ENCODE peak calls at places on chromosomes 3 and 15, in four cellular contexts. One of them, this sample, is unnamed.

GRCh38 chr3:44892689-44893088 is 18.3 kb downstream of the TGM4 start:
- DNase-seq in IMR-90: peak
- DNase-seq in GM12878: no peak
- DNase-seq in K562: no peak
- DNase-seq in this sample: no peak

GRCh38 chr3:77254967-77255831 is 215.3 kb downstream of the ROBO2 start:
- DNase-seq in GM12878: no peak
- DNase-seq in IMR-90: peak
- DNase-seq in K562: peak
- DNase-seq in this sample: peak

GRCh38 chr3:155496206-155496605 is 202.7 kb upstream of the STRIT1 start:
- DNase-seq in K562: no peak
- DNase-seq in IMR-90: no peak
- DNase-seq in GM12878: no peak
- DNase-seq in this sample: no peak

GRCh38 chr3:157204431-157204830 is 44.5 kb upstream of the CCNL1 start:
- DNase-seq in IMR-90: peak
- DNase-seq in K562: peak
- DNase-seq in GM12878: no peak
- DNase-seq in this sample: no peak

GRCh38 chr3:47907784-47908183 is 104.8 kb downstream of the DHX30 start:
- DNase-seq in K562: no peak
- DNase-seq in IMR-90: no peak
- DNase-seq in GM12878: no peak
- DNase-seq in this sample: no peak

GRCh38 chr3:128800241-128801187 is 74.5 kb downstream of the RAB7A start:
- DNase-seq in K562: no peak
- DNase-seq in GM12878: no peak
- DNase-seq in IMR-90: no peak
- DNase-seq in this sample: no peak

GRCh38 chr3:116378077-116378476 is 67.2 kb downstream of the LSAMP start:
- DNase-seq in GM12878: no peak
- DNase-seq in IMR-90: no peak
- DNase-seq in K562: no peak
- DNase-seq in this sample: no peak

GRCh38 chr3:69715204-69715603 is 24.1 kb upstream of the MITF start:
- DNase-seq in K562: no peak
- DNase-seq in IMR-90: no peak
- DNase-seq in GM12878: no peak
- DNase-seq in this sample: no peak

GRCh38 chr3:164007764-164008163 is 1070.5 kb downstream of the SI start:
- DNase-seq in IMR-90: no peak
- DNase-seq in GM12878: no peak
- DNase-seq in K562: no peak
- DNase-seq in this sample: no peak

GRCh38 chr3:74614133-74614967 is at the start of gene CNTN3:
- DNase-seq in IMR-90: peak
- DNase-seq in GM12878: no peak
- DNase-seq in K562: no peak
- DNase-seq in this sample: no peak

GRCh38 chr3:177905173-177905894 is 630.9 kb upstream of the KCNMB2 start:
- DNase-seq in GM12878: no peak
- DNase-seq in IMR-90: peak
- DNase-seq in K562: no peak
- DNase-seq in this sample: no peak

GRCh38 chr3:55042591-55042990 is 114.7 kb upstream of the LRTM1 start:
- DNase-seq in GM12878: no peak
- DNase-seq in K562: no peak
- DNase-seq in IMR-90: peak
- DNase-seq in this sample: no peak

GRCh38 chr3:125267460-125267859 is 54.9 kb upstream of the SLC12A8 start:
- DNase-seq in IMR-90: no peak
- DNase-seq in K562: no peak
- DNase-seq in GM12878: no peak
- DNase-seq in this sample: no peak

GRCh38 chr15:31271706-31272557 is 54.7 kb upstream of the KLF13 start:
- DNase-seq in IMR-90: no peak
- DNase-seq in GM12878: no peak
- DNase-seq in K562: no peak
- DNase-seq in this sample: no peak

GRCh38 chr15:35431281-35431680 is 114.7 kb downstream of the DPH6 start:
- DNase-seq in IMR-90: no peak
- DNase-seq in GM12878: no peak
- DNase-seq in K562: no peak
- DNase-seq in this sample: no peak

GRCh38 chr15:35427091-35427490 is 118.9 kb downstream of the DPH6 start:
- DNase-seq in K562: no peak
- DNase-seq in IMR-90: peak
- DNase-seq in GM12878: no peak
- DNase-seq in this sample: no peak

GRCh38 chr15:35427496-35427895 is 118.5 kb downstream of the DPH6 start:
- DNase-seq in K562: no peak
- DNase-seq in IMR-90: no peak
- DNase-seq in GM12878: no peak
- DNase-seq in this sample: no peak

DNA sequence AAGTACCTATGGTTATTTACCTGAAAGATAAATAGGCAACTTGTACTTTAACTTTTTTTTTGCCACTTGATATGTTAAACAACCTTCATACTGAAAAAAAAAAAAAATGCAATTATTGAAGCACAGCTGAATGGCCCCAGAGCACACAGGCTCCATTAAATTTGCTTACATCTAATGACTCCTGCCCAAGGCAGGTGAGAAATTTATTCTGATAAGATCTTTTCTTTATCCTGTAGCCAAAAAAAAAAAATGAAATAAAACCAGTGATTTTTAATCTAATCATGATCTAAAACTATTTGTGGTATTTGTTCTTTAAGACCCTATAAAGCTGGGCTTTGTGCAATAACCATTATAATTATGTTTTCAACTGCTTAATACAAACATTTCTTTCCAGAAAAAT is 115.7 kb downstream of the DPH6 start:
- DNase-seq in K562: no peak
- DNase-seq in IMR-90: no peak
- DNase-seq in GM12878: no peak
- DNase-seq in this sample: no peak
- TF ChIP-seq ELK1 in K562: no peak
- TF ChIP-seq ELK1 in IMR-90: no peak
- TF ChIP-seq ELK1 in GM12878: no peak
- TF ChIP-seq ELK1 in this sample: no peak

GRCh38 chr3:194952882-194953281 is 267.2 kb downstream of the FAM43A start:
- DNase-seq in K562: no peak
- DNase-seq in IMR-90: no peak
- DNase-seq in GM12878: no peak
- DNase-seq in this sample: no peak
- TF ChIP-seq ELK1 in K562: no peak
- TF ChIP-seq ELK1 in IMR-90: no peak
- TF ChIP-seq ELK1 in GM12878: no peak
- TF ChIP-seq ELK1 in this sample: no peak

GRCh38 chr3:13704174-13704573 is 155.2 kb downstream of the FBLN2 start:
- DNase-seq in IMR-90: no peak
- DNase-seq in GM12878: no peak
- DNase-seq in K562: no peak
- DNase-seq in this sample: no peak

GRCh38 chr3:13705702-13706280 is 156.9 kb downstream of the FBLN2 start:
- DNase-seq in GM12878: no peak
- DNase-seq in IMR-90: no peak
- DNase-seq in K562: no peak
- DNase-seq in this sample: no peak

GRCh38 chr3:13706451-13706850 is 157.5 kb downstream of the FBLN2 start:
- DNase-seq in GM12878: no peak
- DNase-seq in IMR-90: no peak
- DNase-seq in K562: no peak
- DNase-seq in this sample: no peak

GRCh38 chr3:13706886-13707285 is 158.0 kb downstream of the FBLN2 start:
- DNase-seq in GM12878: no peak
- DNase-seq in K562: no peak
- DNase-seq in IMR-90: no peak
- DNase-seq in this sample: no peak

GRCh38 chr3:13705051-13705450 is 156.1 kb downstream of the FBLN2 start:
- DNase-seq in GM12878: no peak
- DNase-seq in IMR-90: no peak
- DNase-seq in K562: no peak
- DNase-seq in this sample: no peak
- TF ChIP-seq ELK1 in GM12878: no peak
- TF ChIP-seq ELK1 in IMR-90: no peak
- TF ChIP-seq ELK1 in K562: no peak
- TF ChIP-seq ELK1 in this sample: no peak

GRCh38 chr15:66943456-66944095 is 121.8 kb upstream of the SMAD3 start:
- DNase-seq in IMR-90: no peak
- DNase-seq in GM12878: no peak
- DNase-seq in K562: peak
- DNase-seq in this sample: no peak
- TF ChIP-seq ELK1 in IMR-90: no peak
- TF ChIP-seq ELK1 in GM12878: no peak
- TF ChIP-seq ELK1 in K562: no peak
- TF ChIP-seq ELK1 in this sample: no peak

DNA sequence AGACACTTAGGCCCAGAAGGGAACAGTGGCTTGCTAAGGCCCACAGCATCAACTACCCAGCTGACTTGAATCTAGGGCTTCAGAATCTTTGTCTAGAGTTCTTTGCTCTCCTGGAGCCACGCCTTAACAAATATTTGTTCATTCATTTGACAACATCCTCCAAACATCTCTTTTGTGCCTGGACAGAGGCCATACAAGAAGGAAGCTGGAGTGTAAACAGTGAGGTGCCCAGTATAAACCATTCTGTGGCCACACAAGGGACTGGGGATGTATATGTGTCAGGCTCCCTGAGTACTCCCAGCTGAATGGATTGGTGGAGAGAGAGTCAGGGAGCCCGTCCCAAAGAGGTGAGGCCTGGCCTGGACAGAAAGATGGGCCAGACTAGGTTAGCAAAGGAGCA is 3.4 kb downstream of the CIB2 start:
- DNase-seq in IMR-90: no peak
- DNase-seq in GM12878: no peak
- DNase-seq in K562: no peak
- DNase-seq in this sample: peak
- TF ChIP-seq ELK1 in IMR-90: no peak
- TF ChIP-seq ELK1 in GM12878: no peak
- TF ChIP-seq ELK1 in K562: no peak
- TF ChIP-seq ELK1 in this sample: no peak